ENCODE peak calls at places on chromosomes 13 and 19, in five cellular contexts. L is GM23248, A is neural progenitor cell, W is GM23338, T is hepatocyte. K is an unnamed sample.

GRCh38 chr19:44796701-44797115 is 12.2 kb upstream of the BCAM start:
- DNase-seq in L (no peak), A (peak), W (peak), T (no peak), K (peak)

GRCh38 chr13:37386276-37386675 is 212.3 kb downstream of the POSTN start:
- DNase-seq in L (peak), A (no peak), W (no peak), T (no peak), K (no peak)

GRCh38 chr13:113921763-113922162 is 52.1 kb downstream of the C13orf46 start:
- DNase-seq in L (no peak), A (no peak), W (no peak), T (no peak), K (no peak)

GRCh38 chr13:97226788-97227627 is 4.9 kb downstream of the MBNL2 start:
- DNase-seq in L (peak), A (no peak), W (peak), T (peak), K (peak)

GRCh38 chr13:30681489-30682242 is 53.7 kb upstream of the ALOX5AP start:
- DNase-seq in L (peak), A (no peak), W (no peak), T (peak), K (no peak)

GRCh38 chr13:76048675-76049396 is 412.7 kb downstream of the LMO7 start:
- DNase-seq in L (no peak), A (no peak), W (no peak), T (peak), K (no peak)

GRCh38 chr13:47679391-47679790 is 321.7 kb downstream of the SUCLA2 start:
- DNase-seq in L (peak), A (no peak), W (no peak), T (peak), K (no peak)

GRCh38 chr19:19697589-19697988 is 28.9 kb downstream of the ZNF101 start:
- DNase-seq in L (no peak), A (no peak), W (peak), T (no peak), K (no peak)

GRCh38 chr19:35211545-35212230 is 16.9 kb downstream of the FAM187B start:
- DNase-seq in L (no peak), A (no peak), W (no peak), T (no peak), K (peak)

GRCh38 chr19:8147579-8147978 is 1.8 kb downstream of the FBN3 start:
- DNase-seq in L (no peak), A (no peak), W (no peak), T (no peak), K (no peak)

GRCh38 chr19:567296-567900 is 5.0 kb upstream of the BSG start:
- DNase-seq in L (no peak), A (no peak), W (peak), T (no peak), K (no peak)

GRCh38 chr13:29858667-29859066 is 8.2 kb upstream of the UBL3 start:
- DNase-seq in L (peak), A (no peak), W (no peak), T (no peak), K (no peak)

GRCh38 chr13:44906758-44907157 is 82.5 kb downstream of the NUFIP1 start:
- DNase-seq in L (peak), A (no peak), W (no peak), T (peak), K (no peak)

GRCh38 chr13:110869231-110869804 is 45.6 kb downstream of the ANKRD10 start:
- DNase-seq in L (no peak), A (no peak), W (peak), T (no peak), K (no peak)

GRCh38 chr13:44583126-44583525 is 7.0 kb upstream of the TSC22D1 start:
- DNase-seq in L (peak), A (no peak), W (no peak), T (no peak), K (no peak)

GRCh38 chr13:20616059-20616797 is 49.3 kb downstream of the IFT88 start:
- DNase-seq in L (peak), A (no peak), W (no peak), T (no peak), K (no peak)

GRCh38 chr13:23751195-23751594 is 138.0 kb downstream of the MIPEP start:
- DNase-seq in L (no peak), A (no peak), W (no peak), T (no peak), K (no peak)

GRCh38 chr19:50333737-50334617 is 4.8 kb upstream of the KCNC3 start:
- DNase-seq in L (peak), A (peak), W (peak), T (peak), K (peak)

GRCh38 chr19:797528-798414 is 519 bp downstream of the PTBP1 start:
- DNase-seq in L (peak), A (peak), W (peak), T (peak), K (peak)

GRCh38 chr13:92103673-92104296 is 705.4 kb downstream of the GPC5 start:
- DNase-seq in L (no peak), A (no peak), W (peak), T (peak), K (no peak)

DNA sequence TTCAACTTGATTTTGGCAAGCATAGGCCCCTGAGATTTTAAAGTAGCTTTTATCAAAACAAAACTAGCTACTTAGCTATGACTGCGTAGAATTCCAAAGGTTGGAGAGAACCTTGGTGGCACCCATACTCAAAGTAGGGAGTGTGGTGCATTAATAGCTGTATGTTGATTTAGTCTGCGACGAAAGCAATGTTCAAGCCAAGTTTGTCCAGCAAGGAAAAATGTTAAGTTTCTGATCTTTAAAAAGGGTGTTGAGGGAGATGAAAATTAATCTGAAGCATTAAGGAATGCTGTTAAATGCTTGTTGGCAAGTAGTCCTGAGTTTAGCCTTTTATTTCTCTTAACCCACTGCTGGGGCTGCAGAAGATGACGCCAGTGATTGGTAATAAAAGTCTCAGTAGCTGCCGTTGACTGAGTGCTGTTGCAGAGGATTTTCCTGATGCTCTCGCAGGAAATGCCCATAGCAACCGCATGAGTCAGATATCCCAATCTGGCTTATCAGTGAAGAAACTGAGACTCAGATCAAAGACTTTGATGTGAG is 75.9 kb upstream of the RNF113B start:
- DNase-seq in L (peak), A (no peak), W (no peak), T (peak), K (no peak)
- TF ChIP-seq EZH2phosphoT487 in L (no peak), A (no peak), W (no peak), T (no peak), K (no peak)

GRCh38 chr19:3627351-3627723 is 747 bp upstream of the CACTIN start:
- DNase-seq in L (no peak), A (peak), W (no peak), T (no peak), K (no peak)
- H3K27ac ChIP-seq in L (no peak), A (no peak), W (no peak), T (peak), K (no peak)

GRCh38 chr19:5987077-5987818 is 9.3 kb upstream of the RANBP3 start:
- DNase-seq in L (peak), A (peak), W (peak), T (peak), K (peak)

GRCh38 chr19:5989388-5990074 is 11.6 kb upstream of the RANBP3 start:
- DNase-seq in L (no peak), A (no peak), W (no peak), T (no peak), K (no peak)

GRCh38 chr19:5988520-5989387 is 10.8 kb upstream of the RANBP3 start:
- DNase-seq in L (no peak), A (no peak), W (no peak), T (no peak), K (peak)

GRCh38 chr19:5983367-5983955 is 5.5 kb upstream of the RANBP3 start:
- DNase-seq in L (peak), A (no peak), W (no peak), T (no peak), K (no peak)

GRCh38 chr19:5985098-5985783 is 7.3 kb upstream of the RANBP3 start:
- DNase-seq in L (peak), A (no peak), W (no peak), T (peak), K (no peak)
- H3K4me3 ChIP-seq in L (no peak), A (no peak), W (no peak), T (no peak), K (no peak)

DNA sequence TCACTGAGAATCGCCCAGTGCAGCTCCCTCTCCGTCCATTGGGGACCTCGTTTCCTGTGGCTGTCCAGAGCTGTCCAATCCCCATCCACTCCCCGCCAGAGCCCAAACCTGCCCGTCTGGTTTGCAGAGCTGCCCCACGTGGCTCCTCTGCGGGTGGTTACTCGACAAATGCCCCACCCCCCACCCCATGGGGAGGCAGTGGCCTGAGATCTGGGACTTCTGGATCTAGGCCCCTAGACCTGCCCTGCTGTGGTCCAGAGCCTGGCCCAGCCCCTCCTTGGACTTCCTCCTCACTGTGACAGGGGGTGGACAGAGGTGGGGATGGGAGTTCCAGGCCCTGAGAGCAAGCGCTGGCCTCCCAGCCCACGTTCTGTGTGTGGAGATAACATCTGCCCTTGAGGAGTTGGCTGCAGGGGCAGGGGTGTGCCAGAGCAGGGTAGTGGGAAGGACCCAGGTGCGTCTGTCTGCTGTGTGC is 29.1 kb downstream of the PAK4 start:
- DNase-seq in L (no peak), A (no peak), W (peak), T (peak), K (no peak)
- TF ChIP-seq EZH2phosphoT487 in L (no peak), A (no peak), W (no peak), T (no peak), K (no peak)

DNA sequence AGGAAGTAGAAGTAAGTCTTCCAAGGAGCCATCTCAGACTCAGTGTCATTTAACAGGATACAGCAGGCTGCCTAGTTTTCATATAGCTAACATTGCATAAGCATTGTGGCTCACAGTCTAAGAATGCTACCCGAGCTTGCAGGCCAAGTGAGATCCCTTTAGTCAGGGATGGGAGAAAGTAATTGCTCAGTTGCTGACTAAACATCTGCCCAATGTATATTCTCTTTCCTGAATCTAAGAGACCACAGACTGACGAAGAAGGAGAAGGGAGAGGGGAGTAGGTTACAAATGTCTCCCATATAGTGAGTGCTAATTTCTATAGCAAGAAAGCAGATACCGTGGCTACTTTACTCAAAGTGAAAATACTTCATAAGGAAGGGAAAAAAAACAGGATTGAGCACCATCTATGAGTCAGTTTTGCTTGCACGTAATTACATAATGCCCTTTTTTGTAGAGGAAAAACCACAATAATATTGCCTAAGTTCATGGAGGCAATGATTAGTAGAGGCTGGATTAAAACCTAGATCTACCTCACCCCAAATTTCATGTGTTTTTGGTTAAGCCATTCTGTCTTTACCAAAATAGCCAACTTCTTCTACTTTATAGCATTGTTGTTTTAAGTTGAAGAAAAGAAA is 454.0 kb downstream of the COG6 start:
- DNase-seq in L (peak), A (no peak), W (no peak), T (peak), K (no peak)
- H3K27ac ChIP-seq in L (peak), A (no peak), W (no peak), T (peak), K (no peak)

GRCh38 chr19:45952691-45953505 is 20.8 kb downstream of the NOVA2 start:
- DNase-seq in L (peak), A (peak), W (peak), T (peak), K (no peak)
- H3K4me3 ChIP-seq in L (peak), A (peak), W (peak), T (peak), K (no peak)

GRCh38 chr19:12786149-12786870 is 5.0 kb upstream of the JUNB start:
- DNase-seq in L (no peak), A (no peak), W (no peak), T (no peak), K (no peak)
- TF ChIP-seq EZH2phosphoT487 in L (no peak), A (no peak), W (no peak), T (no peak), K (no peak)